ENCODE peak calls at places on chromosomes 3 and 15, in seven cellular contexts. One of them, this sample, is unnamed.

GRCh38 chr3:4850928-4851265 is 128.3 kb upstream of the BHLHE40 start:
- DNase-seq in H9: no peak
- DNase-seq in neuronal stem cell: no peak
- DNase-seq in mesenchymal stem cell: no peak
- DNase-seq in H1: no peak
- DNase-seq in IMR-90: no peak
- DNase-seq in mesendoderm: no peak
- DNase-seq in this sample: peak; percentile 50

GRCh38 chr15:42880121-42880520 is 40.5 kb downstream of the TTBK2 start:
- DNase-seq in IMR-90: no peak
- DNase-seq in H9: no peak
- DNase-seq in neuronal stem cell: no peak
- DNase-seq in H1: no peak
- DNase-seq in mesenchymal stem cell: no peak
- DNase-seq in mesendoderm: no peak
- DNase-seq in this sample: no peak

GRCh38 chr3:171972965-171973364 is 66.4 kb upstream of the FNDC3B start:
- DNase-seq in H9: no peak
- DNase-seq in mesendoderm: no peak
- DNase-seq in mesenchymal stem cell: peak; percentile 30
- DNase-seq in IMR-90: no peak
- DNase-seq in H1: no peak
- DNase-seq in neuronal stem cell: no peak
- DNase-seq in this sample: no peak

GRCh38 chr3:13332158-13332557 is 88.0 kb downstream of the NUP210 start:
- DNase-seq in IMR-90: no peak
- DNase-seq in H9: no peak
- DNase-seq in mesenchymal stem cell: no peak
- DNase-seq in mesendoderm: no peak
- DNase-seq in neuronal stem cell: no peak
- DNase-seq in H1: no peak
- DNase-seq in this sample: no peak

GRCh38 chr15:25250011-25250596 is 188.7 kb downstream of the UBE3A start:
- DNase-seq in IMR-90: no peak
- DNase-seq in mesendoderm: no peak
- DNase-seq in H1: no peak
- DNase-seq in H9: no peak
- DNase-seq in neuronal stem cell: no peak
- DNase-seq in mesenchymal stem cell: no peak
- DNase-seq in this sample: no peak

GRCh38 chr15:61318276-61318675 is 89.2 kb upstream of the RORA start:
- DNase-seq in neuronal stem cell: no peak
- DNase-seq in IMR-90: no peak
- DNase-seq in mesenchymal stem cell: no peak
- DNase-seq in H9: no peak
- DNase-seq in mesendoderm: peak; percentile 1
- DNase-seq in H1: no peak
- DNase-seq in this sample: no peak

GRCh38 chr3:9727041-9727595 is 4.4 kb upstream of the BRPF1 start:
- DNase-seq in mesenchymal stem cell: no peak
- DNase-seq in IMR-90: no peak
- DNase-seq in neuronal stem cell: no peak
- DNase-seq in mesendoderm: peak; percentile 91
- DNase-seq in H1: peak; percentile 89
- DNase-seq in H9: peak; percentile 90
- DNase-seq in this sample: peak; percentile 12

GRCh38 chr3:65742914-65743313 is 295.8 kb downstream of the MAGI1 start:
- DNase-seq in neuronal stem cell: no peak
- DNase-seq in mesenchymal stem cell: no peak
- DNase-seq in H1: no peak
- DNase-seq in H9: no peak
- DNase-seq in mesendoderm: no peak
- DNase-seq in IMR-90: peak; percentile 81
- DNase-seq in this sample: no peak

GRCh38 chr3:20683912-20684311 is 497.9 kb upstream of the SGO1 start:
- DNase-seq in IMR-90: peak; percentile 47
- DNase-seq in neuronal stem cell: no peak
- DNase-seq in mesendoderm: no peak
- DNase-seq in mesenchymal stem cell: no peak
- DNase-seq in H9: no peak
- DNase-seq in H1: no peak
- DNase-seq in this sample: no peak

GRCh38 chr3:47857151-47857550 is 54.2 kb downstream of the DHX30 start:
- DNase-seq in neuronal stem cell: no peak
- DNase-seq in IMR-90: no peak
- DNase-seq in mesenchymal stem cell: no peak
- DNase-seq in mesendoderm: no peak
- DNase-seq in H1: no peak
- DNase-seq in H9: no peak
- DNase-seq in this sample: no peak

GRCh38 chr15:65087411-65087810 is 10.9 kb downstream of the KBTBD13 start:
- DNase-seq in H1: no peak
- DNase-seq in H9: no peak
- DNase-seq in mesenchymal stem cell: no peak
- DNase-seq in mesendoderm: no peak
- DNase-seq in IMR-90: no peak
- DNase-seq in neuronal stem cell: no peak
- DNase-seq in this sample: no peak

GRCh38 chr3:138222888-138223287 is 35.8 kb downstream of the ARMC8 start:
- DNase-seq in neuronal stem cell: no peak
- DNase-seq in IMR-90: no peak
- DNase-seq in H9: no peak
- DNase-seq in mesendoderm: no peak
- DNase-seq in mesenchymal stem cell: no peak
- DNase-seq in H1: no peak
- DNase-seq in this sample: no peak

GRCh38 chr15:74301583-74302374 is 65.7 kb downstream of the CCDC33 start:
- DNase-seq in mesendoderm: no peak
- DNase-seq in neuronal stem cell: no peak
- DNase-seq in H9: no peak
- DNase-seq in mesenchymal stem cell: no peak
- DNase-seq in H1: no peak
- DNase-seq in IMR-90: no peak
- DNase-seq in this sample: no peak

GRCh38 chr3:4981688-4982494 is 2.7 kb downstream of the BHLHE40 start:
- DNase-seq in H9: no peak
- DNase-seq in mesenchymal stem cell: peak; percentile 90
- DNase-seq in H1: no peak
- DNase-seq in IMR-90: peak; percentile 81
- DNase-seq in neuronal stem cell: no peak
- DNase-seq in mesendoderm: peak; percentile 82
- DNase-seq in this sample: peak; percentile 45

GRCh38 chr15:96334017-96334704 is 3.7 kb downstream of the NR2F2 start:
- DNase-seq in H9: peak; percentile 38
- DNase-seq in neuronal stem cell: peak; percentile 15
- DNase-seq in IMR-90: no peak
- DNase-seq in H1: peak; percentile 63
- DNase-seq in mesendoderm: no peak
- DNase-seq in mesenchymal stem cell: peak; percentile 32
- DNase-seq in this sample: no peak

GRCh38 chr15:38349251-38349650 is 96.6 kb downstream of the SPRED1 start:
- DNase-seq in neuronal stem cell: no peak
- DNase-seq in H9: no peak
- DNase-seq in mesendoderm: no peak
- DNase-seq in H1: no peak
- DNase-seq in mesenchymal stem cell: peak; percentile 54
- DNase-seq in IMR-90: peak; percentile 62
- DNase-seq in this sample: no peak

GRCh38 chr3:79204351-79204750 is 563.4 kb downstream of the ROBO1 start:
- DNase-seq in mesendoderm: no peak
- DNase-seq in IMR-90: no peak
- DNase-seq in neuronal stem cell: peak; percentile 20
- DNase-seq in mesenchymal stem cell: no peak
- DNase-seq in H1: no peak
- DNase-seq in H9: no peak
- DNase-seq in this sample: no peak

GRCh38 chr3:23086366-23086765 is 116.8 kb upstream of the UBE2E2 start:
- DNase-seq in neuronal stem cell: peak; percentile 42
- DNase-seq in IMR-90: no peak
- DNase-seq in H1: no peak
- DNase-seq in mesendoderm: no peak
- DNase-seq in mesenchymal stem cell: no peak
- DNase-seq in H9: no peak
- DNase-seq in this sample: no peak

GRCh38 chr15:101327147-101327740 is 32.2 kb upstream of the SNRPA1 start:
- DNase-seq in IMR-90: no peak
- DNase-seq in H9: no peak
- DNase-seq in H1: no peak
- DNase-seq in mesenchymal stem cell: no peak
- DNase-seq in mesendoderm: no peak
- DNase-seq in neuronal stem cell: no peak
- DNase-seq in this sample: no peak

GRCh38 chr15:87121357-87121756 is 1041.7 kb downstream of the AGBL1 start:
- DNase-seq in IMR-90: no peak
- DNase-seq in mesenchymal stem cell: peak; percentile 48
- DNase-seq in H9: no peak
- DNase-seq in neuronal stem cell: no peak
- DNase-seq in H1: no peak
- DNase-seq in mesendoderm: peak; percentile 28
- DNase-seq in this sample: no peak

GRCh38 chr3:15646924-15647511 is 45.5 kb downstream of the BTD start:
- DNase-seq in mesenchymal stem cell: peak; percentile 100
- DNase-seq in mesendoderm: peak; percentile 87
- DNase-seq in IMR-90: peak; percentile 100
- DNase-seq in neuronal stem cell: no peak
- DNase-seq in H9: no peak
- DNase-seq in H1: no peak
- DNase-seq in this sample: peak; percentile 20

GRCh38 chr3:49791571-49791970 is 5.2 kb upstream of the IP6K1 start:
- DNase-seq in neuronal stem cell: no peak
- DNase-seq in mesenchymal stem cell: no peak
- DNase-seq in H1: no peak
- DNase-seq in H9: no peak
- DNase-seq in mesendoderm: no peak
- DNase-seq in IMR-90: no peak
- DNase-seq in this sample: peak; percentile 16

GRCh38 chr3:49790626-49791411 is 4.5 kb upstream of the IP6K1 start:
- DNase-seq in IMR-90: no peak
- DNase-seq in mesendoderm: no peak
- DNase-seq in neuronal stem cell: no peak
- DNase-seq in H9: no peak
- DNase-seq in H1: no peak
- DNase-seq in mesenchymal stem cell: peak; percentile 66
- DNase-seq in this sample: no peak

GRCh38 chr3:49793486-49794085 is 6.1 kb downstream of the CDHR4 start:
- DNase-seq in H9: no peak
- DNase-seq in H1: no peak
- DNase-seq in mesenchymal stem cell: no peak
- DNase-seq in IMR-90: no peak
- DNase-seq in neuronal stem cell: no peak
- DNase-seq in mesendoderm: no peak
- DNase-seq in this sample: no peak

GRCh38 chr3:49794431-49794830 is 5.2 kb downstream of the CDHR4 start:
- DNase-seq in H9: no peak
- DNase-seq in IMR-90: no peak
- DNase-seq in H1: no peak
- DNase-seq in mesendoderm: no peak
- DNase-seq in mesenchymal stem cell: no peak
- DNase-seq in neuronal stem cell: no peak
- DNase-seq in this sample: no peak

DNA sequence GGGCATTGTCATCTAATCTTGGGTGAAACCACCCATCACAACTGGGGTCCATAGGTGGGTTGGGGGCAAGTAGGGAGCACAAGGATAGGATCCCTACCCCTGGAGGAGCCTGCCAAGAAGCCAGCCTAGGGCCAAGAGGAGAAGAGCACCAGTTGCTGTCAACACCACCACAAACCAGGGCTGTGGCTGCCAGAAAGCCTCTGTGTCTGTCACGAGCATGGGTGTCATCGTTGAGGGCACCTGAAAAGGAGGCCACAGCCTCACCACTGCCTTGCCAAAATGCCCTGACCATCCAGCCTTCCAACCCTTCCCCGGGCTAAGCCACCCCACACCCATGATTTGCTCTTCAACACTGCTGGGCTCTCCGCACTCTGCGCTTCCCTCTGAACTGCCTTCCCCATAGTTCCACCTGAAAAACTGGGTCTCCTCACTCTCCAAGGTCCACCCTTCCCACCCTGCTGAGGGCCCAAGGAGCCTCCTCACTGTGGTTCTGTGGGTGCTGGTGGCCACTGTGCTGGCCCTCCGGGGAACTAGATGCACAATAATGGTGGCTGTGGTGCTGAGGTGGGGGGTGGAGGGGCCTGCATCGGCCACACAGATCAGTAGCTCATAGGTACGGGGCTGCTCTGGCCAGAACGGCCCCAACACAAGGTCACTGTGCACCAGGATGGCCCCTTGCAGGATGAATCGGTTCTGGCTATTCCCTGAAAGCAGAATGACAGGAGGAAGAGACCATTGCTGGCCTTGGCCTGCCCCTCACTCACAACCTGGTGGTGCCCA is 6.2 kb upstream of the IP6K1 start:
- DNase-seq in H9: no peak
- DNase-seq in mesendoderm: no peak
- DNase-seq in mesenchymal stem cell: no peak
- DNase-seq in neuronal stem cell: no peak
- DNase-seq in IMR-90: no peak
- DNase-seq in H1: no peak
- DNase-seq in this sample: no peak
- H2AK5ac ChIP-seq in H9: no peak overlapping the region
- H2AK5ac ChIP-seq in mesendoderm: no peak overlapping the region
- H2AK5ac ChIP-seq in mesenchymal stem cell: no peak overlapping the region
- H2AK5ac ChIP-seq in neuronal stem cell: peak overlapping the region; percentile 11
- H2AK5ac ChIP-seq in IMR-90: no peak overlapping the region
- H2AK5ac ChIP-seq in H1: no peak overlapping the region
- H2AK5ac ChIP-seq in this sample: no peak overlapping the region

DNA sequence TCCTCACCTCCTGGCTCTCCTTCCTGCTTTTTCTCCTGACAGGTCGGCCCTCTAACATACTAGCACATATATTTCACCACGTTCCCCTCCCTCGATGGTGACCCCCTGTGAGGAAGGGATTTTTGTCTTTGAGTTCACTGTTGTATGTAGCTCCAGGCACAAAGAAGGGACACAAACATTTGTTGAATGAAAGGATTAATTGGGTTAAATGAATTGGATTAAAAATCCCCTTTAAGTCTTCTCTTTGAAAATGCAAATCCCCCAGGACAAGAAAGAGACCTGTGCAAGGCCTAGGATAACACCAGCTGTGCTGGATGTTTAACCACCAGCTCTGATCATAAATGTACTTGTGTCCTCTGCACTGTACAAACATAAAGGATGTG is 3.3 kb downstream of the CALML4 start:
- DNase-seq in H1: no peak
- DNase-seq in IMR-90: no peak
- DNase-seq in mesendoderm: no peak
- DNase-seq in mesenchymal stem cell: no peak
- DNase-seq in neuronal stem cell: peak; percentile 21
- DNase-seq in H9: no peak
- DNase-seq in this sample: no peak
- H3K4me1 ChIP-seq in H1: peaks cover 2% of the 10 kb centered on the region
- H3K4me1 ChIP-seq in IMR-90: peaks cover 3% of the 10 kb centered on the region
- H3K4me1 ChIP-seq in mesendoderm: peaks cover 12% of the 10 kb centered on the region
- H3K4me1 ChIP-seq in mesenchymal stem cell: peaks cover 13% of the 10 kb centered on the region
- H3K4me1 ChIP-seq in neuronal stem cell: peaks cover 39% of the 10 kb centered on the region
- H3K4me1 ChIP-seq in H9: peaks cover 10% of the 10 kb centered on the region
- H3K4me1 ChIP-seq in this sample: peaks cover 8% of the 10 kb centered on the region

GRCh38 chr3:40024526-40024925 is 215.1 kb downstream of the MYRIP start:
- DNase-seq in mesendoderm: no peak
- DNase-seq in neuronal stem cell: no peak
- DNase-seq in H9: no peak
- DNase-seq in H1: no peak
- DNase-seq in IMR-90: no peak
- DNase-seq in mesenchymal stem cell: no peak
- DNase-seq in this sample: no peak
- H4K8ac ChIP-seq in mesendoderm: no peak overlapping the region
- H4K8ac ChIP-seq in neuronal stem cell: no peak overlapping the region
- H4K8ac ChIP-seq in H9: no peak overlapping the region
- H4K8ac ChIP-seq in H1: no peak overlapping the region
- H4K8ac ChIP-seq in IMR-90: no peak overlapping the region
- H4K8ac ChIP-seq in mesenchymal stem cell: no peak overlapping the region
- H4K8ac ChIP-seq in this sample: no peak overlapping the region

GRCh38 chr3:127165036-127165435 is 27.9 kb upstream of the PRR23E start:
- DNase-seq in H9: no peak
- DNase-seq in neuronal stem cell: no peak
- DNase-seq in IMR-90: no peak
- DNase-seq in H1: no peak
- DNase-seq in mesenchymal stem cell: no peak
- DNase-seq in mesendoderm: no peak
- DNase-seq in this sample: no peak
- H2AK5ac ChIP-seq in H9: no peak overlapping the region
- H2AK5ac ChIP-seq in neuronal stem cell: no peak overlapping the region
- H2AK5ac ChIP-seq in IMR-90: no peak overlapping the region
- H2AK5ac ChIP-seq in H1: no peak overlapping the region
- H2AK5ac ChIP-seq in mesenchymal stem cell: no peak overlapping the region
- H2AK5ac ChIP-seq in mesendoderm: no peak overlapping the region
- H2AK5ac ChIP-seq in this sample: no peak overlapping the region

This sample was measured in trophoblast cell.